ENCODE peak calls at places on chromosomes 2 and 18, in nine cellular contexts. K is mesendoderm; J is CD8-positive, alpha-beta memory T cell; F is sigmoid colon; L is pancreas; Q is neuronal stem cell; I is esophagus muscularis mucosa; E is iPS DF 6.9; V is SJCRH30. T is an unnamed sample.

GRCh38 chr2:165801176-165801575 is 7.1 kb upstream of the GALNT3 start:
- DNase-seq in K (no peak), J (no peak), F (no peak), L (no peak), Q (no peak), I (no peak), E (no peak), V (no peak), T (no peak)

GRCh38 chr2:46273919-46274318 is 23.3 kb upstream of the EPAS1 start:
- DNase-seq in K (no peak), J (no peak), F (no peak), L (no peak), Q (no peak), I (no peak), E (no peak), V (no peak), T (no peak)

GRCh38 chr2:215652432-215652831 is 216.6 kb upstream of the FN1 start:
- DNase-seq in K (no peak), J (no peak), F (peak; percentile 81), L (no peak), Q (no peak), I (no peak), E (no peak), V (no peak), T (no peak)

GRCh38 chr2:6538607-6539006 is 327.1 kb downstream of the CMPK2 start:
- DNase-seq in K (no peak), J (no peak), F (no peak), L (no peak), Q (no peak), I (no peak), E (no peak), V (peak; percentile 64), T (no peak)

GRCh38 chr2:220932041-220932440 is 640.1 kb downstream of the EPHA4 start:
- DNase-seq in K (no peak), J (no peak), F (no peak), L (no peak), Q (no peak), I (peak; percentile 68), E (no peak), V (no peak), T (no peak)

GRCh38 chr2:209734805-209735204 is 36.8 kb upstream of the UNC80 start:
- DNase-seq in K (no peak), J (no peak), F (no peak), L (no peak), Q (no peak), I (no peak), E (no peak), V (no peak), T (no peak)

GRCh38 chr2:220353897-220354296 is 726.5 kb downstream of the SLC4A3 start:
- DNase-seq in K (peak; percentile 30), J (no peak), F (no peak), L (no peak), Q (no peak), I (no peak), E (no peak), V (no peak), T (no peak)

GRCh38 chr2:60852282-60852860 is 29.0 kb upstream of the REL start:
- DNase-seq in K (no peak), J (no peak), F (peak; percentile 64), L (peak; percentile 22), Q (no peak), I (no peak), E (no peak), V (no peak), T (no peak)

GRCh38 chr2:101881131-101881530 is 110.6 kb upstream of the IL1R2 start:
- DNase-seq in K (no peak), J (no peak), F (no peak), L (no peak), Q (no peak), I (no peak), E (no peak), V (no peak), T (no peak)

GRCh38 chr2:47336259-47337238 is 66.4 kb upstream of the MSH2 start:
- DNase-seq in K (peak; percentile 83), J (no peak), F (no peak), L (no peak), Q (no peak), I (no peak), E (no peak), V (no peak), T (no peak)

GRCh38 chr2:136919682-136920081 is 154.3 kb downstream of the THSD7B start:
- DNase-seq in K (no peak), J (no peak), F (no peak), L (no peak), Q (no peak), I (no peak), E (no peak), V (no peak), T (no peak)

GRCh38 chr2:146634256-146635068 is 1210.4 kb upstream of the ACVR2A start:
- DNase-seq in K (no peak), J (no peak), F (no peak), L (no peak), Q (no peak), I (no peak), E (no peak), V (no peak), T (no peak)

GRCh38 chr2:192190474-192190873 is 4.3 kb downstream of the TMEFF2 start:
- DNase-seq in K (no peak), J (no peak), F (no peak), L (no peak), Q (no peak), I (no peak), E (no peak), V (peak; percentile 61), T (no peak)

GRCh38 chr18:51168031-51168742 is 29.3 kb downstream of the MEX3C start:
- DNase-seq in K (peak; percentile 95), J (no peak), F (no peak), L (no peak), Q (peak; percentile 31), I (no peak), E (peak; percentile 92), V (no peak), T (no peak)

DNA sequence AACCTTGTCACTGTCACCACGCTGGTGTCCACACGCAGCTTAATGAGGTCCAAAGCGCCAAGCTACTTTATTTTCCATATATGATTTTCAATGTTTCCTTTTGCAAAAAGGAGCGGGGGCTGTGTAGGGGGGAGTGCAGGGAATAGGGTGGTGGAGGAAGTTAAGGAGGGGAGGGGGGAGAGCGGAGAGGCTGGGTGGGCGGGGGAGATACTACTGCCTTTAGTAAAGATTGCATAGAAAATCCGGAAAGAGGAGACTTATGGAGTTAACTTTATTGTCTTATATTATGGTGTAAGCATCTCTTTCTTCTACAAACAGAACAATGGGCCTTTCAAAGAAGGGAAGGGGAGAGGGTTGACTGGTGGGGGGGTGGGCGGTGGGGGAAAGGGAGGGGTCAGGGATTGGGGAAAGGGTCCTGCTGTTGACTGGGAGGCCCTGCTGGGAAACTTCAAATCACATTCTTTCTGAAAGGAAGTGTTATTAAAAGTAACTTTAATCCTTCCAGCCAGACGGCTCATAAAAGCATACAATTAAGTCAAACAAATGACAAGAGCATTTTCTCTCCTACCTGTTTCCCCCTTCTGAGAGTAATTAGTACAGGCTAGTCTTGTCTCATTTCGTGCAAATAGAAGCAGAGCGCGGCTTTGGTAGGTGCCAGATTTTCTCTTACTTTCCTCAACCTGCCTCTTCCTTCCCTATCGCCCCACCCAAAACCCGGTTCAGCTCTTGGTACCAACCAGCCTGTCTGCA is 2112.8 kb upstream of the PIK3C3 start:
- DNase-seq in K (peak; percentile 11), J (no peak), F (no peak), L (no peak), Q (peak; percentile 23), I (no peak), E (no peak), V (no peak), T (no peak)
- H3K4me3 ChIP-seq in K (peak overlapping the region; percentile 30), J (no peak overlapping the region), F (peak overlapping the region; percentile 48), L (no peak overlapping the region), Q (peak overlapping the region; percentile 69), I (peak overlapping the region; percentile 58), E (peak overlapping the region; percentile 77), V (peak overlapping the region; percentile 31), T (peak overlapping the region; percentile 42)

DNA sequence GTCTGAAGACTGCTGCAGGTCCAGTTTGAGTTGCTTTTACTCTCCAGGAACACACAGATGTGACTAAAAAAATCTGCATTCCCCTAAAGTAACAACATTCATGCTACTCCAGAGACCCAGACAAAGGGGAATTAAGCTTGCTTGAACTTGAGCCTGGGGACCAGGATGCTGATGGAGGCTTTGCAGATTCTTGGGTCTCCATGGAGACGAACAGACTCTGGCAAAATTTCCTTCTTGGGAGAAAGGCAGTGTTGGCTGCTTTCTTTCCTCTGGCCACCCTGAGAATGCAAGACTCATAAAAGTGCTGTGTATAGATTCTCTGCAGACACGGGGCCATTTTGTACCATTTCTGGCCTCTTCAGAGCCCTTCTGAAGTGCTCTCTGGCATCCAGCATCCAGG is 112.0 kb downstream of the ACTR3 start:
- DNase-seq in K (no peak), J (no peak), F (no peak), L (no peak), Q (no peak), I (peak; percentile 74), E (no peak), V (no peak), T (no peak)
- H3K27me3 ChIP-seq in K (no peaks in the 10 kb centered on the region), J (no peaks in the 10 kb centered on the region), F (no peaks in the 10 kb centered on the region), L (no peaks in the 10 kb centered on the region), Q (no peaks in the 10 kb centered on the region), I (no peaks in the 10 kb centered on the region), E (no peaks in the 10 kb centered on the region), V (no peaks in the 10 kb centered on the region), T (no peaks in the 10 kb centered on the region)

DNA sequence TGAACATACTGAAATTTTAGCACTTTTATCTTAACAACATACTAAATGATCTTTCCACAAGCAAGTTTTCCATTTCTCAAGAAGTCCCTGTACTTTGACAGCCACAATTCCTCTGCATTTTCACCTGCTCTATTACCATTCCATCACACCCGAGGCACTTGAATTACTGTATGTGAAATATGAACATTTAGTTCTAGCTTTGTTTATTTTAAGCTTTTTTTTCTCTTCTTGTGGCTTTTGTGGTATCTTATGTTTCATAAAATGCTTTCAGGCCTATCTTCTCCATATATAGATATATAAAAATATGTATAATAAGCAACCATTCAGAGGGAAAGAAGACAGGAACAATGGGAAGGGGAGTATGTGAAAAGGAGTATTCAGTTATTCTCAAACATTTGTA is 693.9 kb downstream of the SATB2 start:
- DNase-seq in K (no peak), J (no peak), F (no peak), L (no peak), Q (no peak), I (no peak), E (no peak), V (peak; percentile 5), T (no peak)
- H3K4me3 ChIP-seq in K (no peak overlapping the region), J (no peak overlapping the region), F (no peak overlapping the region), L (no peak overlapping the region), Q (no peak overlapping the region), I (no peak overlapping the region), E (no peak overlapping the region), V (no peak overlapping the region), T (no peak overlapping the region)

GRCh38 chr2:99836670-99837069 is 305.7 kb downstream of the AFF3 start:
- DNase-seq in K (no peak), J (no peak), F (no peak), L (no peak), Q (no peak), I (no peak), E (no peak), V (no peak), T (no peak)
- H3K27me3 ChIP-seq in K (no peaks in the 10 kb centered on the region), J (no peaks in the 10 kb centered on the region), F (no peaks in the 10 kb centered on the region), L (no peaks in the 10 kb centered on the region), Q (no peaks in the 10 kb centered on the region), I (no peaks in the 10 kb centered on the region), E (no peaks in the 10 kb centered on the region), V (peaks cover 9% of the 10 kb centered on the region), T (no peaks in the 10 kb centered on the region)

T was measured in stomach.